ENCODE peak calls at places on chromosomes 13 and 19, in ten cellular contexts. One of them, this sample, is unnamed.

GRCh38 chr19:5075603-5076002 is 106.7 kb downstream of the KDM4B start:
- DNase-seq in ELR: no peak
- DNase-seq in nephron progenitor cell: no peak
- DNase-seq in iPS-NIHi11: no peak
- DNase-seq in Caco-2: no peak
- DNase-seq in HEK293T: no peak
- DNase-seq in aorta: no peak
- DNase-seq in Calu3: no peak
- DNase-seq in ecto neural progenitor cell: no peak
- DNase-seq in glutamatergic neuron: no peak
- DNase-seq in this sample: no peak

GRCh38 chr13:28326081-28326480 is 168.8 kb downstream of the FLT1 start:
- DNase-seq in Calu3: no peak
- DNase-seq in HEK293T: no peak
- DNase-seq in aorta: no peak
- DNase-seq in Caco-2: no peak
- DNase-seq in ecto neural progenitor cell: no peak
- DNase-seq in glutamatergic neuron: no peak
- DNase-seq in ELR: no peak
- DNase-seq in nephron progenitor cell: no peak
- DNase-seq in iPS-NIHi11: no peak
- DNase-seq in this sample: no peak

GRCh38 chr19:16887353-16888265 is 1.2 kb upstream of the F2RL3 start:
- DNase-seq in ELR: peak; percentile 12
- DNase-seq in glutamatergic neuron: no peak
- DNase-seq in ecto neural progenitor cell: no peak
- DNase-seq in aorta: no peak
- DNase-seq in Calu3: no peak
- DNase-seq in iPS-NIHi11: no peak
- DNase-seq in Caco-2: no peak
- DNase-seq in HEK293T: no peak
- DNase-seq in nephron progenitor cell: no peak
- DNase-seq in this sample: no peak

GRCh38 chr19:10510301-10510802 is 6.9 kb downstream of the S1PR5 start:
- DNase-seq in glutamatergic neuron: peak; percentile 63
- DNase-seq in HEK293T: peak; percentile 33
- DNase-seq in Calu3: peak; percentile 27
- DNase-seq in Caco-2: peak; percentile 62
- DNase-seq in ecto neural progenitor cell: peak; percentile 76
- DNase-seq in ELR: peak; percentile 39
- DNase-seq in iPS-NIHi11: peak; percentile 75
- DNase-seq in aorta: peak; percentile 71
- DNase-seq in nephron progenitor cell: peak; percentile 81
- DNase-seq in this sample: peak; percentile 81

GRCh38 chr19:10191347-10191746 is 3.4 kb downstream of the DNMT1 start:
- DNase-seq in Calu3: no peak
- DNase-seq in HEK293T: no peak
- DNase-seq in nephron progenitor cell: no peak
- DNase-seq in iPS-NIHi11: no peak
- DNase-seq in glutamatergic neuron: no peak
- DNase-seq in aorta: no peak
- DNase-seq in ecto neural progenitor cell: no peak
- DNase-seq in ELR: peak; percentile 57
- DNase-seq in Caco-2: peak; percentile 18
- DNase-seq in this sample: no peak

GRCh38 chr13:80339841-80340642 is 884 bp downstream of the SPRY2 start:
- DNase-seq in Calu3: peak; percentile 6
- DNase-seq in nephron progenitor cell: peak; percentile 50
- DNase-seq in Caco-2: peak; percentile 69
- DNase-seq in aorta: peak; percentile 83
- DNase-seq in HEK293T: peak; percentile 66
- DNase-seq in ELR: peak; percentile 59
- DNase-seq in ecto neural progenitor cell: peak; percentile 68
- DNase-seq in iPS-NIHi11: no peak
- DNase-seq in glutamatergic neuron: peak; percentile 64
- DNase-seq in this sample: peak; percentile 60

GRCh38 chr13:101291647-101292515 is 124.4 kb downstream of the NALCN start:
- DNase-seq in nephron progenitor cell: no peak
- DNase-seq in glutamatergic neuron: no peak
- DNase-seq in HEK293T: no peak
- DNase-seq in iPS-NIHi11: no peak
- DNase-seq in Calu3: no peak
- DNase-seq in aorta: no peak
- DNase-seq in Caco-2: no peak
- DNase-seq in ecto neural progenitor cell: no peak
- DNase-seq in ELR: no peak
- DNase-seq in this sample: no peak

GRCh38 chr19:40612831-40613668 is 11.9 kb downstream of the LTBP4 start:
- DNase-seq in Caco-2: peak; percentile 52
- DNase-seq in ecto neural progenitor cell: peak; percentile 91
- DNase-seq in Calu3: no peak
- DNase-seq in ELR: peak; percentile 35
- DNase-seq in nephron progenitor cell: peak; percentile 85
- DNase-seq in iPS-NIHi11: peak; percentile 82
- DNase-seq in HEK293T: peak; percentile 89
- DNase-seq in glutamatergic neuron: peak; percentile 67
- DNase-seq in aorta: no peak
- DNase-seq in this sample: peak; percentile 71

GRCh38 chr13:66992683-66993082 is 237.5 kb downstream of the PCDH9 start:
- DNase-seq in ELR: no peak
- DNase-seq in iPS-NIHi11: no peak
- DNase-seq in HEK293T: no peak
- DNase-seq in Caco-2: no peak
- DNase-seq in Calu3: no peak
- DNase-seq in ecto neural progenitor cell: no peak
- DNase-seq in nephron progenitor cell: no peak
- DNase-seq in aorta: no peak
- DNase-seq in glutamatergic neuron: no peak
- DNase-seq in this sample: no peak